ENCODE peak calls at places on chromosomes 13 and 19, in nine cellular contexts. One of them, this sample, is unnamed.
A peak's percentile ranks its signal among the peaks of the same experiment; 100 is the strongest.

GRCh38 chr13:113110852-113111315 is 5.3 kb downstream of the F7 start:
- DNase-seq in cardiac muscle cell: no peak
- DNase-seq in adrenal gland: no peak
- DNase-seq in BE2C: peak; percentile 7
- DNase-seq in heart left ventricle: no peak
- DNase-seq in neural progenitor cell: no peak
- DNase-seq in mesenchymal stem cell: no peak
- DNase-seq in CD4-positive, alpha-beta T cell: no peak
- DNase-seq in breast epithelium: no peak
- DNase-seq in this sample: no peak

GRCh38 chr19:47003611-47003935 is 16.1 kb upstream of the NPAS1 start:
- DNase-seq in cardiac muscle cell: no peak
- DNase-seq in adrenal gland: no peak
- DNase-seq in BE2C: no peak
- DNase-seq in heart left ventricle: no peak
- DNase-seq in neural progenitor cell: no peak
- DNase-seq in mesenchymal stem cell: no peak
- DNase-seq in CD4-positive, alpha-beta T cell: no peak
- DNase-seq in breast epithelium: no peak
- DNase-seq in this sample: no peak

GRCh38 chr13:107091386-107091785 is 523.4 kb upstream of the ARGLU1 start:
- DNase-seq in cardiac muscle cell: no peak
- DNase-seq in adrenal gland: no peak
- DNase-seq in BE2C: no peak
- DNase-seq in heart left ventricle: no peak
- DNase-seq in neural progenitor cell: no peak
- DNase-seq in mesenchymal stem cell: no peak
- DNase-seq in CD4-positive, alpha-beta T cell: no peak
- DNase-seq in breast epithelium: no peak
- DNase-seq in this sample: no peak

GRCh38 chr13:74104661-74105275 is 29.4 kb downstream of the KLF12 start:
- DNase-seq in cardiac muscle cell: no peak
- DNase-seq in adrenal gland: no peak
- DNase-seq in BE2C: no peak
- DNase-seq in heart left ventricle: no peak
- DNase-seq in neural progenitor cell: no peak
- DNase-seq in mesenchymal stem cell: peak; percentile 33
- DNase-seq in CD4-positive, alpha-beta T cell: no peak
- DNase-seq in breast epithelium: no peak
- DNase-seq in this sample: no peak

GRCh38 chr19:860481-861098 is 1.1 kb downstream of the CFD start:
- DNase-seq in cardiac muscle cell: peak; percentile 71
- DNase-seq in adrenal gland: no peak
- DNase-seq in BE2C: peak; percentile 54
- DNase-seq in heart left ventricle: peak; percentile 81
- DNase-seq in neural progenitor cell: peak; percentile 75
- DNase-seq in mesenchymal stem cell: peak; percentile 51
- DNase-seq in CD4-positive, alpha-beta T cell: peak; percentile 49
- DNase-seq in breast epithelium: peak; percentile 60
- DNase-seq in this sample: peak; percentile 49

GRCh38 chr19:3987619-3988371 is 2.5 kb upstream of the EEF2 start:
- DNase-seq in cardiac muscle cell: peak; percentile 91
- DNase-seq in adrenal gland: peak; percentile 86
- DNase-seq in BE2C: peak; percentile 91
- DNase-seq in heart left ventricle: peak; percentile 94
- DNase-seq in neural progenitor cell: peak; percentile 94
- DNase-seq in mesenchymal stem cell: peak; percentile 83
- DNase-seq in CD4-positive, alpha-beta T cell: peak; percentile 85
- DNase-seq in breast epithelium: peak; percentile 76
- DNase-seq in this sample: peak; percentile 86

GRCh38 chr13:46633416-46633815 is 80.4 kb downstream of the LRCH1 start:
- DNase-seq in cardiac muscle cell: no peak
- DNase-seq in adrenal gland: no peak
- DNase-seq in BE2C: no peak
- DNase-seq in heart left ventricle: no peak
- DNase-seq in neural progenitor cell: no peak
- DNase-seq in mesenchymal stem cell: peak; percentile 84
- DNase-seq in CD4-positive, alpha-beta T cell: no peak
- DNase-seq in breast epithelium: no peak
- DNase-seq in this sample: no peak

GRCh38 chr19:2512523-2513431 is 36.9 kb downstream of the GADD45B start:
- DNase-seq in cardiac muscle cell: no peak
- DNase-seq in adrenal gland: no peak
- DNase-seq in BE2C: no peak
- DNase-seq in heart left ventricle: no peak
- DNase-seq in neural progenitor cell: no peak
- DNase-seq in mesenchymal stem cell: no peak
- DNase-seq in CD4-positive, alpha-beta T cell: no peak
- DNase-seq in breast epithelium: no peak
- DNase-seq in this sample: no peak

GRCh38 chr13:97429681-97430081 is 4.3 kb upstream of the RAP2A start:
- DNase-seq in cardiac muscle cell: no peak
- DNase-seq in adrenal gland: no peak
- DNase-seq in BE2C: no peak
- DNase-seq in heart left ventricle: no peak
- DNase-seq in neural progenitor cell: no peak
- DNase-seq in mesenchymal stem cell: no peak
- DNase-seq in CD4-positive, alpha-beta T cell: no peak
- DNase-seq in breast epithelium: no peak
- DNase-seq in this sample: no peak

GRCh38 chr19:54281008-54281728 is at the start of gene LILRB2:
- DNase-seq in cardiac muscle cell: no peak
- DNase-seq in adrenal gland: no peak
- DNase-seq in BE2C: no peak
- DNase-seq in heart left ventricle: no peak
- DNase-seq in neural progenitor cell: no peak
- DNase-seq in mesenchymal stem cell: no peak
- DNase-seq in CD4-positive, alpha-beta T cell: no peak
- DNase-seq in breast epithelium: no peak
- DNase-seq in this sample: no peak

GRCh38 chr19:8017808-8018207 is 12.4 kb upstream of the ELAVL1 start:
- DNase-seq in cardiac muscle cell: no peak
- DNase-seq in adrenal gland: no peak
- DNase-seq in BE2C: no peak
- DNase-seq in heart left ventricle: no peak
- DNase-seq in neural progenitor cell: peak; percentile 52
- DNase-seq in mesenchymal stem cell: no peak
- DNase-seq in CD4-positive, alpha-beta T cell: peak; percentile 43
- DNase-seq in breast epithelium: no peak
- DNase-seq in this sample: peak; percentile 30

GRCh38 chr13:106357198-106357597 is 178.3 kb downstream of the EFNB2 start:
- DNase-seq in cardiac muscle cell: no peak
- DNase-seq in adrenal gland: no peak
- DNase-seq in BE2C: no peak
- DNase-seq in heart left ventricle: no peak
- DNase-seq in neural progenitor cell: peak; percentile 16
- DNase-seq in mesenchymal stem cell: peak; percentile 31
- DNase-seq in CD4-positive, alpha-beta T cell: no peak
- DNase-seq in breast epithelium: no peak
- DNase-seq in this sample: no peak

GRCh38 chr19:3537438-3538240 is 1.3 kb upstream of the TEKTIP1 start:
- DNase-seq in cardiac muscle cell: no peak
- DNase-seq in adrenal gland: peak; percentile 45
- DNase-seq in BE2C: no peak
- DNase-seq in heart left ventricle: peak; percentile 29
- DNase-seq in neural progenitor cell: no peak
- DNase-seq in mesenchymal stem cell: no peak
- DNase-seq in CD4-positive, alpha-beta T cell: no peak
- DNase-seq in breast epithelium: no peak
- DNase-seq in this sample: no peak

GRCh38 chr19:48095637-48096175 is 14.9 kb downstream of the PLA2G4C start:
- DNase-seq in cardiac muscle cell: no peak
- DNase-seq in adrenal gland: no peak
- DNase-seq in BE2C: no peak
- DNase-seq in heart left ventricle: no peak
- DNase-seq in neural progenitor cell: no peak
- DNase-seq in mesenchymal stem cell: no peak
- DNase-seq in CD4-positive, alpha-beta T cell: no peak
- DNase-seq in breast epithelium: no peak
- DNase-seq in this sample: no peak

GRCh38 chr13:45516757-45517156 is 52.0 kb downstream of the COG3 start:
- DNase-seq in cardiac muscle cell: no peak
- DNase-seq in adrenal gland: no peak
- DNase-seq in BE2C: no peak
- DNase-seq in heart left ventricle: no peak
- DNase-seq in neural progenitor cell: no peak
- DNase-seq in mesenchymal stem cell: no peak
- DNase-seq in CD4-positive, alpha-beta T cell: no peak
- DNase-seq in breast epithelium: no peak
- DNase-seq in this sample: no peak

GRCh38 chr19:40274585-40275544 is 10.3 kb downstream of the AKT2 start:
- DNase-seq in cardiac muscle cell: no peak
- DNase-seq in adrenal gland: no peak
- DNase-seq in BE2C: no peak
- DNase-seq in heart left ventricle: peak; percentile 23
- DNase-seq in neural progenitor cell: no peak
- DNase-seq in mesenchymal stem cell: no peak
- DNase-seq in CD4-positive, alpha-beta T cell: peak; percentile 15
- DNase-seq in breast epithelium: no peak
- DNase-seq in this sample: no peak

GRCh38 chr19:9146882-9147281 is 6.7 kb downstream of the ZNF317 start:
- DNase-seq in cardiac muscle cell: no peak
- DNase-seq in adrenal gland: no peak
- DNase-seq in BE2C: no peak
- DNase-seq in heart left ventricle: no peak
- DNase-seq in neural progenitor cell: no peak
- DNase-seq in mesenchymal stem cell: no peak
- DNase-seq in CD4-positive, alpha-beta T cell: no peak
- DNase-seq in breast epithelium: no peak
- DNase-seq in this sample: no peak

GRCh38 chr19:9148687-9149086 is 8.5 kb downstream of the ZNF317 start:
- DNase-seq in cardiac muscle cell: no peak
- DNase-seq in adrenal gland: no peak
- DNase-seq in BE2C: no peak
- DNase-seq in heart left ventricle: no peak
- DNase-seq in neural progenitor cell: no peak
- DNase-seq in mesenchymal stem cell: no peak
- DNase-seq in CD4-positive, alpha-beta T cell: no peak
- DNase-seq in breast epithelium: no peak
- DNase-seq in this sample: no peak

GRCh38 chr19:9150650-9151049 is 10.5 kb downstream of the ZNF317 start:
- DNase-seq in cardiac muscle cell: no peak
- DNase-seq in adrenal gland: no peak
- DNase-seq in BE2C: no peak
- DNase-seq in heart left ventricle: no peak
- DNase-seq in neural progenitor cell: no peak
- DNase-seq in mesenchymal stem cell: no peak
- DNase-seq in CD4-positive, alpha-beta T cell: no peak
- DNase-seq in breast epithelium: no peak
- DNase-seq in this sample: no peak

GRCh38 chr19:9151367-9151766 is 11.2 kb downstream of the ZNF317 start:
- DNase-seq in cardiac muscle cell: no peak
- DNase-seq in adrenal gland: no peak
- DNase-seq in BE2C: no peak
- DNase-seq in heart left ventricle: no peak
- DNase-seq in neural progenitor cell: no peak
- DNase-seq in mesenchymal stem cell: no peak
- DNase-seq in CD4-positive, alpha-beta T cell: no peak
- DNase-seq in breast epithelium: no peak
- DNase-seq in this sample: no peak

GRCh38 chr19:9149976-9150375 is 9.8 kb downstream of the ZNF317 start:
- DNase-seq in cardiac muscle cell: no peak
- DNase-seq in adrenal gland: no peak
- DNase-seq in BE2C: no peak
- DNase-seq in heart left ventricle: no peak
- DNase-seq in neural progenitor cell: no peak
- DNase-seq in mesenchymal stem cell: no peak
- DNase-seq in CD4-positive, alpha-beta T cell: no peak
- DNase-seq in breast epithelium: no peak
- DNase-seq in this sample: no peak
- H3K9me3 ChIP-seq in cardiac muscle cell: no peaks in the 10 kb centered on the region
- H3K9me3 ChIP-seq in adrenal gland: no peaks in the 10 kb centered on the region
- H3K9me3 ChIP-seq in BE2C: peaks cover 9% of the 10 kb centered on the region
- H3K9me3 ChIP-seq in heart left ventricle: peaks cover 16% of the 10 kb centered on the region
- H3K9me3 ChIP-seq in neural progenitor cell: peaks cover 26% of the 10 kb centered on the region
- H3K9me3 ChIP-seq in mesenchymal stem cell: peaks cover 83% of the 10 kb centered on the region
- H3K9me3 ChIP-seq in CD4-positive, alpha-beta T cell: peaks cover 7% of the 10 kb centered on the region
- H3K9me3 ChIP-seq in breast epithelium: peaks cover 61% of the 10 kb centered on the region
- H3K9me3 ChIP-seq in this sample: no peaks in the 10 kb centered on the region

GRCh38 chr19:57314146-57314545 is 6.1 kb upstream of the ZNF543 start:
- DNase-seq in cardiac muscle cell: no peak
- DNase-seq in adrenal gland: no peak
- DNase-seq in BE2C: no peak
- DNase-seq in heart left ventricle: no peak
- DNase-seq in neural progenitor cell: no peak
- DNase-seq in mesenchymal stem cell: no peak
- DNase-seq in CD4-positive, alpha-beta T cell: no peak
- DNase-seq in breast epithelium: no peak
- DNase-seq in this sample: no peak
- H3K9me3 ChIP-seq in cardiac muscle cell: no peaks in the 10 kb centered on the region
- H3K9me3 ChIP-seq in adrenal gland: no peaks in the 10 kb centered on the region
- H3K9me3 ChIP-seq in BE2C: no peaks in the 10 kb centered on the region
- H3K9me3 ChIP-seq in heart left ventricle: no peaks in the 10 kb centered on the region
- H3K9me3 ChIP-seq in neural progenitor cell: no peaks in the 10 kb centered on the region
- H3K9me3 ChIP-seq in mesenchymal stem cell: peaks cover 5% of the 10 kb centered on the region
- H3K9me3 ChIP-seq in CD4-positive, alpha-beta T cell: peaks cover 7% of the 10 kb centered on the region
- H3K9me3 ChIP-seq in breast epithelium: no peaks in the 10 kb centered on the region
- H3K9me3 ChIP-seq in this sample: peaks cover 3% of the 10 kb centered on the region

GRCh38 chr13:40875048-40875447 is 85.6 kb downstream of the SLC25A15 start:
- DNase-seq in cardiac muscle cell: no peak
- DNase-seq in adrenal gland: no peak
- DNase-seq in BE2C: no peak
- DNase-seq in heart left ventricle: no peak
- DNase-seq in neural progenitor cell: no peak
- DNase-seq in mesenchymal stem cell: no peak
- DNase-seq in CD4-positive, alpha-beta T cell: no peak
- DNase-seq in breast epithelium: no peak
- DNase-seq in this sample: no peak
- H3K9me3 ChIP-seq in cardiac muscle cell: no peaks in the 10 kb centered on the region
- H3K9me3 ChIP-seq in adrenal gland: no peaks in the 10 kb centered on the region
- H3K9me3 ChIP-seq in BE2C: no peaks in the 10 kb centered on the region
- H3K9me3 ChIP-seq in heart left ventricle: peaks cover 63% of the 10 kb centered on the region
- H3K9me3 ChIP-seq in neural progenitor cell: no peaks in the 10 kb centered on the region
- H3K9me3 ChIP-seq in mesenchymal stem cell: peaks cover 42% of the 10 kb centered on the region
- H3K9me3 ChIP-seq in CD4-positive, alpha-beta T cell: peaks cover 61% of the 10 kb centered on the region
- H3K9me3 ChIP-seq in breast epithelium: peaks cover 86% of the 10 kb centered on the region
- H3K9me3 ChIP-seq in this sample: peaks cover 5% of the 10 kb centered on the region

DNA sequence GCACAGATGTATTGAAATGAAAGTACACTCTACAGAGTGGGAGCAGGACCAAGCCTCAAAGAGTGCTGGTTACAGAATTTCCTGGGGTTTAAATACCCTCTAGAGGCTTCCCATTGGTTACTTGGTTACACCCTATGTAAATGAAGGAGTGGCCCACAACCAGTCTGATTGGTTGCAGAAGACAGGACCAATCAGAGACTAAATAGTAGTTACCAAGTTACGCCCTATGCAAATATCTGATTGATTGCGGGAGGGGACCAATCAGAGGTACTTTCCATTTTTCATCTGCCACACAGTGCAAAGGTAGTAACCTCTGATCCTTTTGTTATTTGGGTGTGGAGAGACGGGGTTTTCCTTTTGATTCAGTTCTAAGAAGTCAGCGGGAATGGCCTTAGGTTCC is 5.5 kb upstream of the ZFP82 start:
- DNase-seq in cardiac muscle cell: no peak
- DNase-seq in adrenal gland: no peak
- DNase-seq in BE2C: peak; percentile 17
- DNase-seq in heart left ventricle: no peak
- DNase-seq in neural progenitor cell: no peak
- DNase-seq in mesenchymal stem cell: no peak
- DNase-seq in CD4-positive, alpha-beta T cell: no peak
- DNase-seq in breast epithelium: no peak
- DNase-seq in this sample: no peak
- H3K9me3 ChIP-seq in cardiac muscle cell: no peaks in the 10 kb centered on the region
- H3K9me3 ChIP-seq in adrenal gland: no peaks in the 10 kb centered on the region
- H3K9me3 ChIP-seq in BE2C: no peaks in the 10 kb centered on the region
- H3K9me3 ChIP-seq in heart left ventricle: peaks cover 18% of the 10 kb centered on the region
- H3K9me3 ChIP-seq in neural progenitor cell: no peaks in the 10 kb centered on the region
- H3K9me3 ChIP-seq in mesenchymal stem cell: peaks cover 29% of the 10 kb centered on the region
- H3K9me3 ChIP-seq in CD4-positive, alpha-beta T cell: peaks cover 35% of the 10 kb centered on the region
- H3K9me3 ChIP-seq in breast epithelium: no peaks in the 10 kb centered on the region
- H3K9me3 ChIP-seq in this sample: no peaks in the 10 kb centered on the region

This sample was measured in T-helper 17 cell.